ENCODE peak calls at places on chromosome 15, in five cellular contexts. One of them, this sample, is unnamed.

GRCh38 chr15:69141286-69141701 is 19.1 kb upstream of the GLCE start:
- DNase-seq in heart right ventricle: no peak
- DNase-seq in uterus: no peak
- DNase-seq in BJ: no peak
- DNase-seq in astrocyte of the spinal cord: no peak
- DNase-seq in this sample: no peak

GRCh38 chr15:65180167-65180566 is 5.0 kb downstream of the CLPX start:
- DNase-seq in heart right ventricle: no peak
- DNase-seq in BJ: no peak
- DNase-seq in uterus: no peak
- DNase-seq in astrocyte of the spinal cord: no peak
- DNase-seq in this sample: no peak

GRCh38 chr15:70474682-70475438 is 288.5 kb downstream of the UACA start:
- DNase-seq in heart right ventricle: peak; percentile 24
- DNase-seq in astrocyte of the spinal cord: peak; percentile 99
- DNase-seq in BJ: no peak
- DNase-seq in uterus: peak; percentile 44
- DNase-seq in this sample: peak; percentile 76

GRCh38 chr15:52680041-52680391 is 828 bp upstream of the ATOSA start:
- DNase-seq in uterus: no peak
- DNase-seq in heart right ventricle: no peak
- DNase-seq in BJ: no peak
- DNase-seq in astrocyte of the spinal cord: peak; percentile 17
- DNase-seq in this sample: no peak

GRCh38 chr15:99446565-99447496 is 119.0 kb upstream of the MEF2A start:
- DNase-seq in heart right ventricle: peak; percentile 4
- DNase-seq in BJ: no peak
- DNase-seq in astrocyte of the spinal cord: no peak
- DNase-seq in uterus: no peak
- DNase-seq in this sample: no peak

GRCh38 chr15:93846148-93846547 is 385.2 kb upstream of the MCTP2 start:
- DNase-seq in uterus: no peak
- DNase-seq in astrocyte of the spinal cord: no peak
- DNase-seq in BJ: no peak
- DNase-seq in heart right ventricle: no peak
- DNase-seq in this sample: no peak

GRCh38 chr15:69648775-69649735 is 196.4 kb downstream of the RPLP1 start:
- DNase-seq in heart right ventricle: no peak
- DNase-seq in uterus: no peak
- DNase-seq in astrocyte of the spinal cord: no peak
- DNase-seq in BJ: no peak
- DNase-seq in this sample: no peak

GRCh38 chr15:39114690-39115378 is 466.0 kb upstream of the THBS1 start:
- DNase-seq in uterus: no peak
- DNase-seq in heart right ventricle: no peak
- DNase-seq in astrocyte of the spinal cord: no peak
- DNase-seq in BJ: no peak
- DNase-seq in this sample: no peak

GRCh38 chr15:41564286-41564959 is 5.4 kb downstream of the TYRO3 start:
- DNase-seq in uterus: peak; percentile 46
- DNase-seq in astrocyte of the spinal cord: peak; percentile 22
- DNase-seq in heart right ventricle: no peak
- DNase-seq in BJ: no peak
- DNase-seq in this sample: no peak

GRCh38 chr15:45635763-45636292 is 999 bp downstream of the SQOR start:
- DNase-seq in uterus: no peak
- DNase-seq in BJ: no peak
- DNase-seq in heart right ventricle: no peak
- DNase-seq in astrocyte of the spinal cord: no peak
- DNase-seq in this sample: no peak

GRCh38 chr15:89340586-89340985 is 6.0 kb upstream of the POLG start:
- DNase-seq in BJ: no peak
- DNase-seq in uterus: no peak
- DNase-seq in heart right ventricle: no peak
- DNase-seq in astrocyte of the spinal cord: no peak
- DNase-seq in this sample: no peak

GRCh38 chr15:69595009-69595825 is 142.6 kb downstream of the RPLP1 start:
- DNase-seq in astrocyte of the spinal cord: peak; percentile 24
- DNase-seq in BJ: no peak
- DNase-seq in heart right ventricle: peak; percentile 78
- DNase-seq in uterus: no peak
- DNase-seq in this sample: no peak

GRCh38 chr15:31034152-31034551 is 42.7 kb upstream of the MTMR10 start:
- DNase-seq in uterus: no peak
- DNase-seq in heart right ventricle: no peak
- DNase-seq in astrocyte of the spinal cord: no peak
- DNase-seq in BJ: no peak
- DNase-seq in this sample: no peak

GRCh38 chr15:47685141-47685870 is 32.0 kb upstream of the SEMA6D start:
- DNase-seq in uterus: no peak
- DNase-seq in heart right ventricle: no peak
- DNase-seq in BJ: peak; percentile 37
- DNase-seq in astrocyte of the spinal cord: no peak
- DNase-seq in this sample: no peak

GRCh38 chr15:44381223-44381622 is 46.2 kb upstream of the CTDSPL2 start:
- DNase-seq in astrocyte of the spinal cord: no peak
- DNase-seq in heart right ventricle: no peak
- DNase-seq in BJ: no peak
- DNase-seq in uterus: no peak
- DNase-seq in this sample: no peak

GRCh38 chr15:59294961-59295741 is 77.5 kb downstream of the MYO1E start:
- DNase-seq in BJ: peak; percentile 96
- DNase-seq in astrocyte of the spinal cord: peak; percentile 95
- DNase-seq in uterus: peak; percentile 41
- DNase-seq in heart right ventricle: peak; percentile 11
- DNase-seq in this sample: peak; percentile 92

GRCh38 chr15:28106294-28107110 is 7.4 kb upstream of the OCA2 start:
- DNase-seq in astrocyte of the spinal cord: no peak
- DNase-seq in heart right ventricle: no peak
- DNase-seq in BJ: no peak
- DNase-seq in uterus: no peak
- DNase-seq in this sample: no peak

GRCh38 chr15:47820047-47820779 is 102.9 kb downstream of the SEMA6D start:
- DNase-seq in uterus: no peak
- DNase-seq in BJ: no peak
- DNase-seq in astrocyte of the spinal cord: no peak
- DNase-seq in heart right ventricle: peak; percentile 11
- DNase-seq in this sample: no peak

GRCh38 chr15:50149090-50149489 is 30.1 kb upstream of the ATP8B4 start:
- DNase-seq in BJ: no peak
- DNase-seq in heart right ventricle: no peak
- DNase-seq in uterus: no peak
- DNase-seq in astrocyte of the spinal cord: no peak
- DNase-seq in this sample: no peak

GRCh38 chr15:32774022-32774421 is 56.2 kb downstream of the GREM1 start:
- DNase-seq in astrocyte of the spinal cord: peak; percentile 89
- DNase-seq in BJ: peak; percentile 97
- DNase-seq in heart right ventricle: no peak
- DNase-seq in uterus: no peak
- DNase-seq in this sample: peak; percentile 97

GRCh38 chr15:65336767-65337435 is 32.4 kb downstream of the RNU5B-1 start:
- DNase-seq in astrocyte of the spinal cord: no peak
- DNase-seq in heart right ventricle: no peak
- DNase-seq in BJ: no peak
- DNase-seq in uterus: no peak
- DNase-seq in this sample: no peak

GRCh38 chr15:99384992-99385669 is 133.8 kb downstream of the LRRC28 start:
- DNase-seq in BJ: no peak
- DNase-seq in astrocyte of the spinal cord: peak; percentile 36
- DNase-seq in heart right ventricle: no peak
- DNase-seq in uterus: no peak
- DNase-seq in this sample: no peak

GRCh38 chr15:66476535-66476934 is 21.0 kb downstream of the SNAPC5 start:
- DNase-seq in astrocyte of the spinal cord: no peak
- DNase-seq in BJ: no peak
- DNase-seq in heart right ventricle: no peak
- DNase-seq in uterus: no peak
- DNase-seq in this sample: no peak

GRCh38 chr15:66481107-66481856 is 16.3 kb downstream of the SNAPC5 start:
- DNase-seq in heart right ventricle: no peak
- DNase-seq in astrocyte of the spinal cord: peak; percentile 27
- DNase-seq in uterus: no peak
- DNase-seq in BJ: no peak
- DNase-seq in this sample: no peak

GRCh38 chr15:66474140-66474539 is 23.4 kb downstream of the SNAPC5 start:
- DNase-seq in astrocyte of the spinal cord: no peak
- DNase-seq in BJ: no peak
- DNase-seq in heart right ventricle: no peak
- DNase-seq in uterus: no peak
- DNase-seq in this sample: no peak

GRCh38 chr15:66480267-66480666 is 17.3 kb downstream of the SNAPC5 start:
- DNase-seq in uterus: no peak
- DNase-seq in BJ: no peak
- DNase-seq in heart right ventricle: no peak
- DNase-seq in astrocyte of the spinal cord: no peak
- DNase-seq in this sample: no peak

GRCh38 chr15:66477011-66477410 is 20.6 kb downstream of the SNAPC5 start:
- DNase-seq in uterus: no peak
- DNase-seq in BJ: no peak
- DNase-seq in heart right ventricle: no peak
- DNase-seq in astrocyte of the spinal cord: no peak
- DNase-seq in this sample: no peak
- H3K4me3 ChIP-seq in uterus: no peak overlapping the region
- H3K4me3 ChIP-seq in BJ: no peak overlapping the region
- H3K4me3 ChIP-seq in heart right ventricle: no peak overlapping the region
- H3K4me3 ChIP-seq in astrocyte of the spinal cord: no peak overlapping the region
- H3K4me3 ChIP-seq in this sample: no peak overlapping the region

GRCh38 chr15:19956124-19956796 is 585.3 kb downstream of the GOLGA6L6 start:
- DNase-seq in astrocyte of the spinal cord: no peak
- DNase-seq in uterus: no peak
- DNase-seq in heart right ventricle: no peak
- DNase-seq in BJ: no peak
- DNase-seq in this sample: no peak
- H3K4me3 ChIP-seq in astrocyte of the spinal cord: no peak overlapping the region
- H3K4me3 ChIP-seq in uterus: no peak overlapping the region
- H3K4me3 ChIP-seq in heart right ventricle: no peak overlapping the region
- H3K4me3 ChIP-seq in BJ: no peak overlapping the region
- H3K4me3 ChIP-seq in this sample: no peak overlapping the region

GRCh38 chr15:90552162-90552928 is 22.6 kb downstream of the CRTC3 start:
- DNase-seq in astrocyte of the spinal cord: peak; percentile 82
- DNase-seq in BJ: peak; percentile 90
- DNase-seq in heart right ventricle: no peak
- DNase-seq in uterus: no peak
- DNase-seq in this sample: peak; percentile 63
- H3K4me3 ChIP-seq in astrocyte of the spinal cord: no peak overlapping the region
- H3K4me3 ChIP-seq in BJ: no peak overlapping the region
- H3K4me3 ChIP-seq in heart right ventricle: no peak overlapping the region
- H3K4me3 ChIP-seq in uterus: no peak overlapping the region
- H3K4me3 ChIP-seq in this sample: no peak overlapping the region

DNA sequence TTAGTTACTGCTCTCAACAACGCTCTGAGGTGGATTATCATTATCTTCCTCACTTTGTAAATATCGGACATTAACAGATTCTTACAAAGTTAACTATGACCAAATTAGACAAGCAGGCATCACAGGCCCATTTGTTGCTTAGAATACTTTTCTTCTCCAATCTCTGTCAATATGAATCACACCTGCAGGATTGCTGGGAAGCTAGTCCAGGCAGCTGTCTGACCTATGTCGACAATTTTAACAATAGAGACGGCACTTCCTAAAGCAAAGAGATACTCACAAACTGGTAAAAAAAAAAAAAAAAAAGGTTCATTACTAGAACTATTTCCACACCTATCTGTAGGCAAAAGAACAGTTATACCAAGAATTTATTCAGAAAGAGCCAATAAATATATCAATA is 85.3 kb downstream of the DPH6 start:
- DNase-seq in heart right ventricle: no peak
- DNase-seq in BJ: no peak
- DNase-seq in uterus: no peak
- DNase-seq in astrocyte of the spinal cord: no peak
- DNase-seq in this sample: no peak
- H3K4me3 ChIP-seq in heart right ventricle: no peak overlapping the region
- H3K4me3 ChIP-seq in BJ: no peak overlapping the region
- H3K4me3 ChIP-seq in uterus: no peak overlapping the region
- H3K4me3 ChIP-seq in astrocyte of the spinal cord: no peak overlapping the region
- H3K4me3 ChIP-seq in this sample: no peak overlapping the region

This sample was measured in AG04449.